ENCODE peak calls at places on chromosome 10, in four cellular contexts. T is upper lobe of left lung, K is stomach, V is HL-60. J is an unnamed sample.

GRCh38 chr10:70963271-70963670 is 74.9 kb upstream of the PCBD1 start:
- DNase-seq in T (no peak), K (no peak), V (no peak), J (no peak)

GRCh38 chr10:91614254-91614624 is 18.6 kb downstream of the PPP1R3C start:
- DNase-seq in T (no peak), K (no peak), V (no peak), J (no peak)

GRCh38 chr10:132591166-132591971 is 53.8 kb downstream of the INPP5A start:
- DNase-seq in T (no peak), K (peak), V (no peak), J (peak)

GRCh38 chr10:27445070-27445469 is 59.0 kb upstream of the RAB18 start:
- DNase-seq in T (no peak), K (no peak), V (no peak), J (no peak)

GRCh38 chr10:71834343-71834674 is 16.7 kb downstream of the PSAP start:
- DNase-seq in T (no peak), K (no peak), V (no peak), J (no peak)

GRCh38 chr10:16843252-16843870 is 26.1 kb upstream of the RSU1 start:
- DNase-seq in T (no peak), K (no peak), V (peak), J (peak)

GRCh38 chr10:34815174-34816066 is at the start of gene PARD3:
- DNase-seq in T (peak), K (peak), V (no peak), J (peak)

GRCh38 chr10:94172332-94172731 is 178.6 kb downstream of the PLCE1 start:
- DNase-seq in T (no peak), K (no peak), V (no peak), J (no peak)

GRCh38 chr10:132481690-132482089 is 55.9 kb upstream of the INPP5A start:
- DNase-seq in T (no peak), K (no peak), V (no peak), J (no peak)

GRCh38 chr10:30359373-30360206 is 10.5 kb upstream of the MTPAP start:
- DNase-seq in T (peak), K (peak), V (peak), J (no peak)

GRCh38 chr10:132652936-132653590 is 115.5 kb downstream of the INPP5A start:
- DNase-seq in T (no peak), K (no peak), V (no peak), J (no peak)

GRCh38 chr10:100742936-100743335 is 2.4 kb upstream of the PAX2 start:
- DNase-seq in T (no peak), K (no peak), V (no peak), J (no peak)

GRCh38 chr10:97889461-97890265 is 40.0 kb downstream of the GOLGA7B start:
- DNase-seq in T (peak), K (no peak), V (no peak), J (no peak)

GRCh38 chr10:43049081-43049551 is 27.8 kb upstream of the RET start:
- DNase-seq in T (peak), K (no peak), V (no peak), J (no peak)

GRCh38 chr10:48464871-48465736 is 139.8 kb downstream of the ARHGAP22 start:
- DNase-seq in T (no peak), K (peak), V (no peak), J (peak)

GRCh38 chr10:113858541-113858940 is 4.1 kb downstream of the NHLRC2 start:
- DNase-seq in T (no peak), K (no peak), V (no peak), J (no peak)

GRCh38 chr10:110820321-110820814 is 51.4 kb upstream of the PDCD4 start:
- DNase-seq in T (no peak), K (no peak), V (no peak), J (peak)

GRCh38 chr10:132406750-132407149 is 9.8 kb downstream of the PWWP2B start:
- DNase-seq in T (no peak), K (no peak), V (no peak), J (no peak)

GRCh38 chr10:72785422-72785818 is 93.5 kb downstream of the MCU start:
- DNase-seq in T (no peak), K (no peak), V (no peak), J (no peak)

GRCh38 chr10:92239600-92240288 is 51.1 kb downstream of the CPEB3 start:
- DNase-seq in T (peak), K (peak), V (peak), J (peak)

GRCh38 chr10:131571346-131571745 is 259.8 kb upstream of the TCERG1L start:
- DNase-seq in T (peak), K (peak), V (no peak), J (no peak)

GRCh38 chr10:97081621-97082235 is 104.0 kb downstream of the SLIT1 start:
- DNase-seq in T (peak), K (peak), V (peak), J (peak)

GRCh38 chr10:129942936-129943724 is 20.9 kb downstream of the EBF3 start:
- DNase-seq in T (no peak), K (peak), V (no peak), J (no peak)

GRCh38 chr10:34854147-34854601 is 39.1 kb upstream of the PARD3 start:
- DNase-seq in T (no peak), K (no peak), V (no peak), J (peak)

GRCh38 chr10:55630491-55631056 is 730.5 kb downstream of the ZWINT start:
- DNase-seq in T (no peak), K (no peak), V (no peak), J (no peak)

GRCh38 chr10:114357591-114357990 is 46.7 kb downstream of the AFAP1L2 start:
- DNase-seq in T (no peak), K (no peak), V (no peak), J (no peak)

GRCh38 chr10:78508955-78509354 is 475.3 kb downstream of the RPS24 start:
- DNase-seq in T (no peak), K (no peak), V (no peak), J (no peak)

GRCh38 chr10:72328829-72329204 is 25.9 kb downstream of the DNAJB12 start:
- DNase-seq in T (no peak), K (no peak), V (peak), J (no peak)

GRCh38 chr10:99372546-99373271 is 43.6 kb downstream of the CNNM1 start:
- DNase-seq in T (no peak), K (no peak), V (no peak), J (no peak)

GRCh38 chr10:34580643-34581042 is 234.5 kb downstream of the PARD3 start:
- DNase-seq in T (no peak), K (no peak), V (no peak), J (no peak)

GRCh38 chr10:115171392-115171960 is 78.3 kb downstream of the ATRNL1 start:
- DNase-seq in T (no peak), K (no peak), V (no peak), J (no peak)

GRCh38 chr10:79093658-79094411 is 25.1 kb downstream of the ZMIZ1 start:
- DNase-seq in T (peak), K (peak), V (peak), J (peak)

GRCh38 chr10:133442191-133442966 is 11.4 kb upstream of the SCART1 start:
- DNase-seq in T (no peak), K (peak), V (peak), J (no peak)

GRCh38 chr10:120436431-120437142 is 20.4 kb upstream of the PLPP4 start:
- DNase-seq in T (no peak), K (no peak), V (no peak), J (no peak)

GRCh38 chr10:85915245-85915846 is 451.2 kb downstream of the GRID1 start:
- DNase-seq in T (no peak), K (no peak), V (no peak), J (no peak)

DNA sequence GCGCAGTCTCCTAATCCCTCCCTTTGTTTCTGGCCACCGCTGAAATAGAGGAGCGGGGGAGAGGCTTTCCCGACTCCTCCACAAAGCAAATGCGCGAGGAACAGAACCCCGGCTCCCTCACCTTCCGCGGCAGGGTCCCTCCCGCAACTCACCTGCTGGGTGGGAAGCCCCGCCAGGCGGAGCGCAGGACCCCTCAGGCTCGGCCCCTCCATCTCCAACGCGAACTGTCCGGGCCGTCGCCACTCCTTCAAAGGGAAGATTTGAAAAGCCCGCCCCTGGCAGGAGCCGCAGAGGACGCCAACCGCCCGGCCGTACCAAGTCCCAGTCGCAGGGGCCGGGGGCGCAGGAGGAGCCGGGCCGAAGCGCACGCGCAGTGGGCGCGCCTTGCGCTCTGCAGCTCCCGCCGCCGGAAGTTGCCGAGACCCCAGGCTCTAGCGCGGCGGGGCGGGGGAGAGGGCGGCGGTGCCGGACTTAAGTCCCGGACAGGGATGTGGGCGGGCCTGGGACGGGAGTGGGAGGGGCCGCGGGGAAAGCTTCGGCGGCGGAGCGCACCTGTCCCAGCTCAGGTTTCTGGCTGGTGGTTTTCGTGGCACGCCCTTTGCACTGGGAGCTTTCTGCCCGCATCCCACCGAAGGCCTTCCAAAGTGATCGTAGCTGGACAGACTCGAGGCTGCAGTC is at the start of gene RTKN2:
- DNase-seq in T (peak), K (peak), V (peak), J (peak)
- TF ChIP-seq POLR2AphosphoS5 in T (no peak), K (peak), V (no peak), J (peak)

GRCh38 chr10:4070921-4071320 is 285.9 kb upstream of the KLF6 start:
- DNase-seq in T (no peak), K (no peak), V (no peak), J (no peak)

GRCh38 chr10:4075443-4075842 is 290.4 kb upstream of the KLF6 start:
- DNase-seq in T (no peak), K (no peak), V (no peak), J (no peak)

GRCh38 chr10:4070171-4070570 is 285.2 kb upstream of the KLF6 start:
- DNase-seq in T (no peak), K (no peak), V (no peak), J (no peak)

GRCh38 chr10:4074559-4075407 is 289.8 kb upstream of the KLF6 start:
- DNase-seq in T (no peak), K (no peak), V (no peak), J (no peak)

DNA sequence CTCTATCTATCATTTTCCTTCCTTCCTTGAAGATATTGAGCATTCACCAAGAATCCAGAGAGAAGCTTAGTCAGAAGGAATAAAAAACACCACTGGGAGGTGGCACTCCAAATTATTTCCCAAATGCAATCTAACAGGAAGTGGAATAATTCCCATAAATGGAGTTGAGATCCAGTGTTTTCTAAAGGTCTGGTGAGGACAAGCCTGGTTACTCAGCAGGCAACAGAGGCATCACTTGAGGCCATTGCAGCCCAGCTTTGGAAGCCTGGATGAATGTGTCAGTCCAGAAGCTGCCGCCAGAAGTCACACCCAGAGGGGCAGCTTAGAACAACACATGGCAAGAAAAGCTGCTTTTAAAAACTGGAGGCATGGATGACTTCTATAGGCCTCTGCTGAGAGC is 288.9 kb upstream of the KLF6 start:
- DNase-seq in T (no peak), K (no peak), V (no peak), J (no peak)
- TF ChIP-seq CTCF in T (no peak), K (no peak), V (no peak), J (no peak)

DNA sequence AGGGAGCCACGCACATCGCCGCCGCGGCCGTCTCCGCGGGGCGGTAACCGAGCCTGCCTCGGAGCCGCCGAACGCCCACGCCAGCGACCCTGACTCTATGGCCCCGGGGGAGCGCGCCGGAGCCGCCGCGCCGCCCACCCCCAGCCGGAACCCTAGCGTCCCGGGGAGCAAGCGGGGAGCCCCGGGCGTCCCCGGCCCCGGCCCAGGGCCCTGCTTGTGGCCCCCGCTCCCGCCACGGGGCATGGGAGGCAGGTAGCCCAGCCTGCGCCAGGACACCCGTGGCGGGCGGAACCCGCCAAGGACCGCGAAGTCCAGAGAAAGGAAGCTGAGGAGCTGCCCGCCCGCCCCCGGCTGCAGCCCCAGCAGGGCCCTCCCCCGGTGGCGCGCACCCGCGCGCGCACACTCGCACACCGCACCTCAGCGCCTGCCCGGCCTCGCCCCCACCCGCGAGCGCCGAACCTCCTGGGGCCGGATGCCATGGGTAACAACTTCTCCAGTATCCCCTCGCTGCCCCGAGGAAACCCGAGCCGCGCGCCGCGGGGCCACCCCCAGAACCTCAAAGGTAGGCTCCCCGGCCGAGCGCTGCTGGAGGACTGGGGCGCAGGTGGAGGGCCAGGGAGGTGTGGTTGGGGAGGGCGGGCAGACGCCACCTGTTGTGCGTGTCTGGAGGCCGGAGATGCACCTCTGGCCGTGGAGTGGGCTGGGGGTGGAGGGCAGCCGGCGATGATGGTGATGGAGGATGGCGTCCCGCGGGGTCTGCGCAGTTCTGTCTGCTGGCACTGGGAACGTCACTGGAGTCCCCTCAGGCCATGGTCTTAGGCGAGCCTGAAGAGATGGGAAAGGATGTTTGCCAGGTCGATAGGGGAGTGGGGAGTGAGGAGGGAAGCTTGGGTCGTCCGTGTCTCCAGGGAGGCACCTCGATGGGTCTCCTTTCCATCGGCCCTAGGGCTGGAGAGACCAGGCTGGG is 689 bp downstream of the NEURL1 start:
- DNase-seq in T (no peak), K (no peak), V (no peak), J (no peak)
- TF ChIP-seq POLR2AphosphoS5 in T (no peak), K (no peak), V (no peak), J (no peak)

GRCh38 chr10:121661451-121661851 is 63.2 kb upstream of the FGFR2 start:
- DNase-seq in T (no peak), K (no peak), V (no peak), J (no peak)

GRCh38 chr10:121665809-121666208 is 67.6 kb upstream of the FGFR2 start:
- DNase-seq in T (no peak), K (no peak), V (no peak), J (no peak)

GRCh38 chr10:121664671-121665070 is 66.4 kb upstream of the FGFR2 start:
- DNase-seq in T (no peak), K (no peak), V (no peak), J (no peak)

GRCh38 chr10:121662531-121662930 is 64.3 kb upstream of the FGFR2 start:
- DNase-seq in T (no peak), K (no peak), V (no peak), J (no peak)

GRCh38 chr10:121662945-121663917 is 65.0 kb upstream of the FGFR2 start:
- DNase-seq in T (no peak), K (no peak), V (no peak), J (no peak)
- TF ChIP-seq CTCF in T (no peak), K (no peak), V (peak), J (no peak)

J was measured in prostate gland.